ENCODE peak calls at places on chromosomes 4 and X, in nine cellular contexts. One of them, this sample, is unnamed.

GRCh38 chrX:153688071-153688470 is 345 bp downstream of the SLC6A8 start:
- DNase-seq in body of pancreas: no peak
- DNase-seq in hepatocyte: no peak
- DNase-seq in heart left ventricle: no peak
- DNase-seq in HL-60: no peak
- DNase-seq in Daoy: no peak
- DNase-seq in stimulated activated CD4-positive, alpha-beta T cell treated with anti-CD3 and anti-CD28 coated beads, Interleukin-12 subunit alpha, Interleukin-12 subunit beta, amount 100 ng/mL, for 4 hours: no peak
- DNase-seq in stimulated activated naive B cell treated with anti-CD40 and anti-IgM and Interleukin-4, amounts not matched to agents 10 μg/mL and 1 μg/mL and 100 μg/mL, for 72 hours: no peak
- DNase-seq in sciatic nerve: no peak
- DNase-seq in this sample: peak

GRCh38 chr4:128338634-128339355 is 51.2 kb upstream of the PGRMC2 start:
- DNase-seq in body of pancreas: no peak
- DNase-seq in hepatocyte: no peak
- DNase-seq in heart left ventricle: no peak
- DNase-seq in HL-60: no peak
- DNase-seq in Daoy: peak
- DNase-seq in stimulated activated CD4-positive, alpha-beta T cell treated with anti-CD3 and anti-CD28 coated beads, Interleukin-12 subunit alpha, Interleukin-12 subunit beta, amount 100 ng/mL, for 4 hours: no peak
- DNase-seq in stimulated activated naive B cell treated with anti-CD40 and anti-IgM and Interleukin-4, amounts not matched to agents 10 μg/mL and 1 μg/mL and 100 μg/mL, for 72 hours: no peak
- DNase-seq in sciatic nerve: no peak
- DNase-seq in this sample: no peak

GRCh38 chrX:119375561-119375960 is 23.6 kb upstream of the SLC25A43 start:
- DNase-seq in body of pancreas: no peak
- DNase-seq in hepatocyte: no peak
- DNase-seq in heart left ventricle: no peak
- DNase-seq in HL-60: no peak
- DNase-seq in Daoy: no peak
- DNase-seq in stimulated activated CD4-positive, alpha-beta T cell treated with anti-CD3 and anti-CD28 coated beads, Interleukin-12 subunit alpha, Interleukin-12 subunit beta, amount 100 ng/mL, for 4 hours: no peak
- DNase-seq in stimulated activated naive B cell treated with anti-CD40 and anti-IgM and Interleukin-4, amounts not matched to agents 10 μg/mL and 1 μg/mL and 100 μg/mL, for 72 hours: no peak
- DNase-seq in sciatic nerve: no peak
- DNase-seq in this sample: no peak

GRCh38 chrX:40298569-40298968 is 200.8 kb upstream of the BCOR start:
- DNase-seq in body of pancreas: no peak
- DNase-seq in hepatocyte: peak
- DNase-seq in heart left ventricle: no peak
- DNase-seq in HL-60: no peak
- DNase-seq in Daoy: no peak
- DNase-seq in stimulated activated CD4-positive, alpha-beta T cell treated with anti-CD3 and anti-CD28 coated beads, Interleukin-12 subunit alpha, Interleukin-12 subunit beta, amount 100 ng/mL, for 4 hours: no peak
- DNase-seq in stimulated activated naive B cell treated with anti-CD40 and anti-IgM and Interleukin-4, amounts not matched to agents 10 μg/mL and 1 μg/mL and 100 μg/mL, for 72 hours: no peak
- DNase-seq in sciatic nerve: no peak
- DNase-seq in this sample: no peak

GRCh38 chr4:169416997-169417396 is 146.2 kb upstream of the SH3RF1 start:
- DNase-seq in body of pancreas: no peak
- DNase-seq in hepatocyte: no peak
- DNase-seq in heart left ventricle: no peak
- DNase-seq in HL-60: no peak
- DNase-seq in Daoy: no peak
- DNase-seq in stimulated activated CD4-positive, alpha-beta T cell treated with anti-CD3 and anti-CD28 coated beads, Interleukin-12 subunit alpha, Interleukin-12 subunit beta, amount 100 ng/mL, for 4 hours: no peak
- DNase-seq in stimulated activated naive B cell treated with anti-CD40 and anti-IgM and Interleukin-4, amounts not matched to agents 10 μg/mL and 1 μg/mL and 100 μg/mL, for 72 hours: no peak
- DNase-seq in sciatic nerve: no peak
- DNase-seq in this sample: peak

GRCh38 chr4:14888790-14889189 is 113.5 kb upstream of the CPEB2 start:
- DNase-seq in body of pancreas: no peak
- DNase-seq in hepatocyte: no peak
- DNase-seq in heart left ventricle: no peak
- DNase-seq in HL-60: no peak
- DNase-seq in Daoy: no peak
- DNase-seq in stimulated activated CD4-positive, alpha-beta T cell treated with anti-CD3 and anti-CD28 coated beads, Interleukin-12 subunit alpha, Interleukin-12 subunit beta, amount 100 ng/mL, for 4 hours: no peak
- DNase-seq in stimulated activated naive B cell treated with anti-CD40 and anti-IgM and Interleukin-4, amounts not matched to agents 10 μg/mL and 1 μg/mL and 100 μg/mL, for 72 hours: no peak
- DNase-seq in sciatic nerve: no peak
- DNase-seq in this sample: no peak

GRCh38 chrX:110401142-110401541 is 42.5 kb downstream of the RTL9 start:
- DNase-seq in body of pancreas: no peak
- DNase-seq in hepatocyte: no peak
- DNase-seq in heart left ventricle: no peak
- DNase-seq in HL-60: no peak
- DNase-seq in Daoy: no peak
- DNase-seq in stimulated activated CD4-positive, alpha-beta T cell treated with anti-CD3 and anti-CD28 coated beads, Interleukin-12 subunit alpha, Interleukin-12 subunit beta, amount 100 ng/mL, for 4 hours: no peak
- DNase-seq in stimulated activated naive B cell treated with anti-CD40 and anti-IgM and Interleukin-4, amounts not matched to agents 10 μg/mL and 1 μg/mL and 100 μg/mL, for 72 hours: no peak
- DNase-seq in sciatic nerve: no peak
- DNase-seq in this sample: no peak

GRCh38 chr4:74473155-74473811 is 28.3 kb downstream of the AREG start:
- DNase-seq in body of pancreas: peak
- DNase-seq in hepatocyte: peak
- DNase-seq in heart left ventricle: no peak
- DNase-seq in HL-60: no peak
- DNase-seq in Daoy: peak
- DNase-seq in stimulated activated CD4-positive, alpha-beta T cell treated with anti-CD3 and anti-CD28 coated beads, Interleukin-12 subunit alpha, Interleukin-12 subunit beta, amount 100 ng/mL, for 4 hours: no peak
- DNase-seq in stimulated activated naive B cell treated with anti-CD40 and anti-IgM and Interleukin-4, amounts not matched to agents 10 μg/mL and 1 μg/mL and 100 μg/mL, for 72 hours: no peak
- DNase-seq in sciatic nerve: no peak
- DNase-seq in this sample: no peak

GRCh38 chrX:18377802-18378201 is 23.3 kb upstream of the SCML2 start:
- DNase-seq in body of pancreas: peak
- DNase-seq in hepatocyte: peak
- DNase-seq in heart left ventricle: no peak
- DNase-seq in HL-60: no peak
- DNase-seq in Daoy: peak
- DNase-seq in stimulated activated CD4-positive, alpha-beta T cell treated with anti-CD3 and anti-CD28 coated beads, Interleukin-12 subunit alpha, Interleukin-12 subunit beta, amount 100 ng/mL, for 4 hours: no peak
- DNase-seq in stimulated activated naive B cell treated with anti-CD40 and anti-IgM and Interleukin-4, amounts not matched to agents 10 μg/mL and 1 μg/mL and 100 μg/mL, for 72 hours: no peak
- DNase-seq in sciatic nerve: no peak
- DNase-seq in this sample: peak

GRCh38 chr4:45741897-45742296 is 382.0 kb downstream of the GABRG1 start:
- DNase-seq in body of pancreas: no peak
- DNase-seq in hepatocyte: peak
- DNase-seq in heart left ventricle: no peak
- DNase-seq in HL-60: no peak
- DNase-seq in Daoy: no peak
- DNase-seq in stimulated activated CD4-positive, alpha-beta T cell treated with anti-CD3 and anti-CD28 coated beads, Interleukin-12 subunit alpha, Interleukin-12 subunit beta, amount 100 ng/mL, for 4 hours: no peak
- DNase-seq in stimulated activated naive B cell treated with anti-CD40 and anti-IgM and Interleukin-4, amounts not matched to agents 10 μg/mL and 1 μg/mL and 100 μg/mL, for 72 hours: no peak
- DNase-seq in sciatic nerve: no peak
- DNase-seq in this sample: peak

GRCh38 chrX:115226929-115227328 is 7.0 kb downstream of the LRCH2 start:
- DNase-seq in body of pancreas: no peak
- DNase-seq in hepatocyte: peak
- DNase-seq in heart left ventricle: no peak
- DNase-seq in HL-60: no peak
- DNase-seq in Daoy: peak
- DNase-seq in stimulated activated CD4-positive, alpha-beta T cell treated with anti-CD3 and anti-CD28 coated beads, Interleukin-12 subunit alpha, Interleukin-12 subunit beta, amount 100 ng/mL, for 4 hours: no peak
- DNase-seq in stimulated activated naive B cell treated with anti-CD40 and anti-IgM and Interleukin-4, amounts not matched to agents 10 μg/mL and 1 μg/mL and 100 μg/mL, for 72 hours: no peak
- DNase-seq in sciatic nerve: no peak
- DNase-seq in this sample: peak

GRCh38 chr4:1049591-1049905 is 38.1 kb downstream of the FGFRL1 start:
- DNase-seq in body of pancreas: peak
- DNase-seq in hepatocyte: no peak
- DNase-seq in heart left ventricle: peak
- DNase-seq in HL-60: no peak
- DNase-seq in Daoy: no peak
- DNase-seq in stimulated activated CD4-positive, alpha-beta T cell treated with anti-CD3 and anti-CD28 coated beads, Interleukin-12 subunit alpha, Interleukin-12 subunit beta, amount 100 ng/mL, for 4 hours: no peak
- DNase-seq in stimulated activated naive B cell treated with anti-CD40 and anti-IgM and Interleukin-4, amounts not matched to agents 10 μg/mL and 1 μg/mL and 100 μg/mL, for 72 hours: no peak
- DNase-seq in sciatic nerve: peak
- DNase-seq in this sample: no peak

GRCh38 chrX:21700967-21701366 is 42.8 kb upstream of the KLHL34 start:
- DNase-seq in body of pancreas: no peak
- DNase-seq in hepatocyte: no peak
- DNase-seq in heart left ventricle: no peak
- DNase-seq in HL-60: no peak
- DNase-seq in Daoy: no peak
- DNase-seq in stimulated activated CD4-positive, alpha-beta T cell treated with anti-CD3 and anti-CD28 coated beads, Interleukin-12 subunit alpha, Interleukin-12 subunit beta, amount 100 ng/mL, for 4 hours: no peak
- DNase-seq in stimulated activated naive B cell treated with anti-CD40 and anti-IgM and Interleukin-4, amounts not matched to agents 10 μg/mL and 1 μg/mL and 100 μg/mL, for 72 hours: no peak
- DNase-seq in sciatic nerve: no peak
- DNase-seq in this sample: no peak

GRCh38 chr4:25379591-25379990 is 2.5 kb downstream of the ANAPC4 start:
- DNase-seq in body of pancreas: no peak
- DNase-seq in hepatocyte: no peak
- DNase-seq in heart left ventricle: no peak
- DNase-seq in HL-60: no peak
- DNase-seq in Daoy: no peak
- DNase-seq in stimulated activated CD4-positive, alpha-beta T cell treated with anti-CD3 and anti-CD28 coated beads, Interleukin-12 subunit alpha, Interleukin-12 subunit beta, amount 100 ng/mL, for 4 hours: no peak
- DNase-seq in stimulated activated naive B cell treated with anti-CD40 and anti-IgM and Interleukin-4, amounts not matched to agents 10 μg/mL and 1 μg/mL and 100 μg/mL, for 72 hours: no peak
- DNase-seq in sciatic nerve: no peak
- DNase-seq in this sample: no peak

GRCh38 chr4:71026086-71026485 is 32.6 kb downstream of the DCK start:
- DNase-seq in body of pancreas: peak
- DNase-seq in hepatocyte: peak
- DNase-seq in heart left ventricle: peak
- DNase-seq in HL-60: no peak
- DNase-seq in Daoy: peak
- DNase-seq in stimulated activated CD4-positive, alpha-beta T cell treated with anti-CD3 and anti-CD28 coated beads, Interleukin-12 subunit alpha, Interleukin-12 subunit beta, amount 100 ng/mL, for 4 hours: no peak
- DNase-seq in stimulated activated naive B cell treated with anti-CD40 and anti-IgM and Interleukin-4, amounts not matched to agents 10 μg/mL and 1 μg/mL and 100 μg/mL, for 72 hours: no peak
- DNase-seq in sciatic nerve: no peak
- DNase-seq in this sample: peak

This sample was measured in DMS53.